ENCODE peak calls at places on chromosomes 12 and 14, in four cellular contexts. G, N, M and P are unnamed samples.

GRCh38 chr14:60183138-60183537 is 17.9 kb upstream of the DHRS7 start:
- DNase-seq in G (no peak), N (no peak), M (no peak), P (no peak)

GRCh38 chr12:88683628-88684027 is 103.4 kb upstream of the KITLG start:
- DNase-seq in G (no peak), N (no peak), M (no peak), P (no peak)

GRCh38 chr12:121289962-121290361 is 6.5 kb downstream of the CAMKK2 start:
- DNase-seq in G (no peak), N (no peak), M (no peak), P (no peak)

GRCh38 chr12:131605304-131605829 is 105.5 kb upstream of the SFSWAP start:
- DNase-seq in G (peak; percentile 57), N (no peak), M (no peak), P (no peak)

GRCh38 chr12:119180380-119181040 is 1.8 kb downstream of the HSPB8 start:
- DNase-seq in G (peak; percentile 6), N (no peak), M (no peak), P (no peak)

GRCh38 chr12:65602579-65603295 is 221.5 kb upstream of the HMGA2 start:
- DNase-seq in G (peak; percentile 84), N (no peak), M (peak; percentile 62), P (peak; percentile 39)

GRCh38 chr12:14482886-14483285 is 84.8 kb downstream of the PLBD1 start:
- DNase-seq in G (no peak), N (no peak), M (no peak), P (no peak)

GRCh38 chr14:91753501-91754128 is 21.7 kb upstream of the CATSPERB start:
- DNase-seq in G (no peak), N (no peak), M (no peak), P (no peak)

GRCh38 chr14:95727084-95727700 is 13.3 kb upstream of the TCL1A start:
- DNase-seq in G (no peak), N (no peak), M (no peak), P (no peak)

GRCh38 chr12:85835417-85835809 is 796 bp downstream of the RASSF9 start:
- DNase-seq in G (no peak), N (no peak), M (no peak), P (no peak)

GRCh38 chr14:68015356-68016242 is 196.0 kb downstream of the RAD51B start:
- DNase-seq in G (no peak), N (no peak), M (no peak), P (no peak)

GRCh38 chr12:30794591-30795409 is 40.0 kb upstream of the CAPRIN2 start:
- DNase-seq in G (peak; percentile 39), N (no peak), M (peak; percentile 67), P (no peak)

GRCh38 chr12:100404769-100405407 is 48.0 kb downstream of the SLC17A8 start:
- DNase-seq in G (peak; percentile 79), N (peak; percentile 11), M (peak; percentile 76), P (peak; percentile 87)

GRCh38 chr12:61018571-61018970 is 1241.6 kb upstream of the USP15 start:
- DNase-seq in G (no peak), N (no peak), M (no peak), P (no peak)

GRCh38 chr12:11695321-11695720 is 45.8 kb downstream of the ETV6 start:
- DNase-seq in G (no peak), N (no peak), M (no peak), P (no peak)

GRCh38 chr14:100261621-100262020 is 22.7 kb downstream of the YY1 start:
- DNase-seq in G (no peak), N (no peak), M (no peak), P (no peak)

GRCh38 chr12:49897276-49897675 is 6.4 kb downstream of the FAIM2 start:
- DNase-seq in G (no peak), N (no peak), M (no peak), P (no peak)

GRCh38 chr12:53252349-53252916 is 15.7 kb upstream of the ESPL1 start:
- DNase-seq in G (no peak), N (no peak), M (no peak), P (no peak)

GRCh38 chr12:47747115-47747514 is 11.6 kb downstream of the RAPGEF3 start:
- DNase-seq in G (no peak), N (no peak), M (no peak), P (no peak)

GRCh38 chr14:28761438-28762289 is 4.9 kb upstream of the FOXG1 start:
- DNase-seq in G (no peak), N (no peak), M (no peak), P (no peak)

GRCh38 chr12:115895247-115895646 is 382.2 kb downstream of the MED13L start:
- DNase-seq in G (peak; percentile 12), N (no peak), M (no peak), P (peak; percentile 61)

GRCh38 chr12:124754949-124755800 is 108.5 kb downstream of the SCARB1 start:
- DNase-seq in G (no peak), N (no peak), M (no peak), P (peak; percentile 27)

GRCh38 chr12:2341871-2342270 is 289.1 kb downstream of the CACNA1C start:
- DNase-seq in G (no peak), N (no peak), M (no peak), P (no peak)

GRCh38 chr12:12749433-12749832 is 32.3 kb downstream of the CDKN1B start:
- DNase-seq in G (no peak), N (no peak), M (peak; percentile 63), P (no peak)
- TF ChIP-seq CBX5 in G (no peak), N (no peak), M (no peak), P (no peak)

DNA sequence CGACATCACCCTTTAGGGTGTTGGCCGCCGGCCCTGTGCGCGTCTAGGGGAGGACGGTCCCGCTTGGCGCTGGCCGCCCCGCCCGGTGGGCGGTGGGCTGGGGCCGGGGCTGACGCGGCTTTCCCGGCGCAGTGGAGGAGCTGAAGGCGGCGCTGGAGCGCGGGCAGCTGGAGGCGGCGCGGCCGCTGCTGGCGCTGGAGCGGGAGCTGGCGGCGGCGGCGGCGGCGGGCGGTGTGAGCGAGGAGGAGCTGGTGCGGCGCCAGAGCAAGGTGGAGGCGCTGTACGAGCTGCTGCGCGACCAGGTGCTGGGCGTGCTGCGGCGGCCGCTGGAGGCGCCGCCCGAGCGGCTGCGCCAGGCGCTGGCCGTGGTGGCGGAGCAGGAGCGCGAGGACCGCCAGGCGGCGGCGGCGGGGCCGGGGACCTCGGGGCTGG is 3.6 kb downstream of the TNFAIP2 start:
- DNase-seq in G (no peak), N (no peak), M (peak; percentile 63), P (peak; percentile 83)
- TF ChIP-seq CBX5 in G (no peak), N (no peak), M (no peak), P (no peak)

GRCh38 chr14:22285991-22286390 is 303.0 kb downstream of the DAD1 start:
- DNase-seq in G (no peak), N (no peak), M (no peak), P (no peak)

GRCh38 chr14:22296722-22297121 is 292.3 kb downstream of the DAD1 start:
- DNase-seq in G (no peak), N (no peak), M (peak; percentile 76), P (no peak)

GRCh38 chr14:22296088-22296487 is 292.9 kb downstream of the DAD1 start:
- DNase-seq in G (no peak), N (no peak), M (no peak), P (no peak)

GRCh38 chr14:22289570-22289969 is 299.5 kb downstream of the DAD1 start:
- DNase-seq in G (no peak), N (no peak), M (no peak), P (no peak)

DNA sequence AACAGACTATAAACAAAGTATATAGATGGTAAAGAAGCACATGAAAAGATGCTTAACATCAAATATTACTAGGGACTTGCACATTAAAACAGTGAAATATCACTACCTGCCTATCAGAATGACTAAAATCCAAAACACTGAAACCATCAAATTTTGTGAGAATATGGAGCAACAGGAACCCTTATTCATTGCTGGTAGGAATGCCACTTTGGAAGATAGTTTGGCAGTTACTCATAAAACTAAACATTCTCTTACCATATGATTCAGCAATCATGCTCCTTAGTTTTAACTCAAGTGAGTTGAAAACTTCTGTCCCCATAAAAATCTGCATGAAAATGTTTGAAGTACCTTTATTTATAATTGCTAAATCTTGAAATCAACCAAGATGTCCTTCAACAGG is 297.6 kb downstream of the DAD1 start:
- DNase-seq in G (no peak), N (no peak), M (no peak), P (no peak)
- TF ChIP-seq CBX5 in G (no peak), N (no peak), M (no peak), P (no peak)

GRCh38 chr12:24760162-24760561 is 188.7 kb downstream of the BCAT1 start:
- DNase-seq in G (no peak), N (no peak), M (peak; percentile 95), P (no peak)
- TF ChIP-seq CBX5 in G (no peak), N (no peak), M (no peak), P (no peak)

GRCh38 chr12:123122649-123123048 is 28.2 kb downstream of the PITPNM2 start:
- DNase-seq in G (no peak), N (no peak), M (no peak), P (no peak)
- TF ChIP-seq CBX5 in G (no peak), N (no peak), M (no peak), P (no peak)

GRCh38 chr12:76649091-76649490 is 89.5 kb upstream of the OSBPL8 start:
- DNase-seq in G (no peak), N (no peak), M (no peak), P (no peak)

GRCh38 chr12:76643438-76643837 is 83.9 kb upstream of the OSBPL8 start:
- DNase-seq in G (no peak), N (no peak), M (no peak), P (no peak)

GRCh38 chr12:76645934-76646333 is 86.4 kb upstream of the OSBPL8 start:
- DNase-seq in G (no peak), N (no peak), M (no peak), P (no peak)

GRCh38 chr12:76644950-76645349 is 85.4 kb upstream of the OSBPL8 start:
- DNase-seq in G (no peak), N (no peak), M (no peak), P (no peak)

DNA sequence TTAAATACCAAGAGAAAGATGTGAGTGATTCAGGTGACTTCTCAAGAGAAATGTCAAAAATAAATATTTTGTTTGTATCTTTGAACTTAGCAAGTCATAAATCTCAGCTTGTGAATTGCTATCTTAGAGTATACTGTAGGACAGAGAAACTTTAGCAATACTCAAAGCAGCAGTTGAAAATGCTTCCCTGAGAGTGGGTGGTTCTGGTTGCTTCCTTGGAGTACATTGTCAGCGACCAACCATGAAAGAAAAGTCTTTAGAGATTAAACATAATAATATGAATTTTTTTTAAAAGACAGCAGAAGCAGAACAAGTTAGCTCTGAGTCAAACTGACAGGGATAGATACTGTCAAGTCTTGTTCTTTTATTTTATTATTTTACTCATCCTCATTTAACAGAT is 86.8 kb upstream of the OSBPL8 start:
- DNase-seq in G (no peak), N (no peak), M (no peak), P (no peak)
- TF ChIP-seq CBX5 in G (no peak), N (no peak), M (no peak), P (no peak)

DNA sequence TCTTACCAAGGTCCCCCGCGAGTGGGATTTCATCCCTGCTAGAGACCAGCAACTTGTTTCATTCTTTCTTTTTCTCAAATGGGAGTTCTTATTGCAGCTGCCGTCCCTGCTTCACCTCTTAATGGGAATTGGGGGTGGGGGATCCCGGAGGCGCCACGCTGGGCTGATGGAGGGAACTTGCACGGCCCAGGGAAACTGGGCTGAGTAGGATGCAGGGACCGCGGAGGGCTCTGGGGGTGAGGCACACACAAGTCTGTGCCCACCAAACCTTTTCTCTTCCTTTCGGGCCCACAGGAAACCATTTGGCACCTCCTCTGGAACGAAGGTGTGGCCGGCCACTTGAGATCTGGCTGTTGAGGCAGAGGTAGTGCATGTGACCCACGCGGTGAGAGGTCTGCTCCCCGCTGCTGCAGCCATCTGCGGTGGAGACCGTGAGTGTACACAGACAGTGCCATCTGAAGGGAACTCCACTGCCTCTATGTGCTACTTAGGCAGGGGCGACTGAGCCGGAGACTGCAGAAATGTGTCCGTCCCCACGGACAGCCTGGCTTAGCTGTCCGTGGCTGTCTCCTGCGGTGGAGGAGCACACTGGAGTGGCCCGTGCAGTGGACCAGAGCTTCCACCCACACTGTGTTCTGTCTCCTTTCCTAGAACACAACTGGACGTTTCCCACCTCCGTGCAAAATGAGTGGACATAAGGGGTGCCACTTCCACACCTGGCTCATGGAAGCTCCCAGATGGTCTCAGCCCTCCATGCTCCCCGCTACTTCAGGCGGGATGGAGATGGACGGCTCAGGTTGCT is 42.1 kb upstream of the TESC start:
- DNase-seq in G (no peak), N (no peak), M (no peak), P (no peak)
- TF ChIP-seq CBX5 in G (no peak), N (no peak), M (no peak), P (no peak)